ENCODE peak calls at places on chromosomes 13 and 19, in six cellular contexts. One of them, this sample, is unnamed.

GRCh38 chr19:45782162-45782623 is at the start of gene DMPK:
- DNase-seq in right atrium auricular region: no peak
- DNase-seq in bronchial epithelial cell: peak; percentile 15
- DNase-seq in fibroblast of lung: no peak
- DNase-seq in mucosa of descending colon: no peak
- DNase-seq in heart right ventricle: peak; percentile 76
- DNase-seq in this sample: no peak

GRCh38 chr13:41682766-41683165 is 225.4 kb downstream of the RGCC start:
- DNase-seq in right atrium auricular region: no peak
- DNase-seq in bronchial epithelial cell: no peak
- DNase-seq in fibroblast of lung: no peak
- DNase-seq in mucosa of descending colon: no peak
- DNase-seq in heart right ventricle: no peak
- DNase-seq in this sample: no peak

GRCh38 chr13:46908511-46908910 is 11.7 kb upstream of the HTR2A start:
- DNase-seq in right atrium auricular region: no peak
- DNase-seq in bronchial epithelial cell: no peak
- DNase-seq in fibroblast of lung: peak; percentile 84
- DNase-seq in mucosa of descending colon: no peak
- DNase-seq in heart right ventricle: no peak
- DNase-seq in this sample: no peak

GRCh38 chr13:46901721-46902120 is 4.9 kb upstream of the HTR2A start:
- DNase-seq in right atrium auricular region: no peak
- DNase-seq in bronchial epithelial cell: no peak
- DNase-seq in fibroblast of lung: no peak
- DNase-seq in mucosa of descending colon: no peak
- DNase-seq in heart right ventricle: no peak
- DNase-seq in this sample: no peak

GRCh38 chr19:1066748-1067340 is at the start of gene ARHGAP45:
- DNase-seq in right atrium auricular region: no peak
- DNase-seq in bronchial epithelial cell: no peak
- DNase-seq in fibroblast of lung: no peak
- DNase-seq in mucosa of descending colon: peak; percentile 89
- DNase-seq in heart right ventricle: peak; percentile 55
- DNase-seq in this sample: peak; percentile 90

GRCh38 chr19:51372649-51373504 is at the start of gene NKG7:
- DNase-seq in right atrium auricular region: no peak
- DNase-seq in bronchial epithelial cell: no peak
- DNase-seq in fibroblast of lung: no peak
- DNase-seq in mucosa of descending colon: peak; percentile 46
- DNase-seq in heart right ventricle: no peak
- DNase-seq in this sample: peak; percentile 96

GRCh38 chr19:40339018-40339728 is 9.0 kb downstream of the C19orf47 start:
- DNase-seq in right atrium auricular region: no peak
- DNase-seq in bronchial epithelial cell: no peak
- DNase-seq in fibroblast of lung: no peak
- DNase-seq in mucosa of descending colon: no peak
- DNase-seq in heart right ventricle: no peak
- DNase-seq in this sample: no peak

GRCh38 chr13:43908156-43909126 is 28.7 kb downstream of the LACC1 start:
- DNase-seq in right atrium auricular region: no peak
- DNase-seq in bronchial epithelial cell: peak; percentile 88
- DNase-seq in fibroblast of lung: peak; percentile 77
- DNase-seq in mucosa of descending colon: no peak
- DNase-seq in heart right ventricle: no peak
- DNase-seq in this sample: peak; percentile 5

GRCh38 chr19:17687141-17687856 is 855 bp downstream of the UNC13A start:
- DNase-seq in right atrium auricular region: no peak
- DNase-seq in bronchial epithelial cell: no peak
- DNase-seq in fibroblast of lung: no peak
- DNase-seq in mucosa of descending colon: no peak
- DNase-seq in heart right ventricle: no peak
- DNase-seq in this sample: no peak

GRCh38 chr19:8585894-8586750 is 8.9 kb upstream of the MYO1F start:
- DNase-seq in right atrium auricular region: no peak
- DNase-seq in bronchial epithelial cell: no peak
- DNase-seq in fibroblast of lung: peak; percentile 36
- DNase-seq in mucosa of descending colon: no peak
- DNase-seq in heart right ventricle: peak; percentile 63
- DNase-seq in this sample: peak; percentile 63

GRCh38 chr13:34155931-34156607 is 338.1 kb downstream of the RFC3 start:
- DNase-seq in right atrium auricular region: no peak
- DNase-seq in bronchial epithelial cell: peak; percentile 78
- DNase-seq in fibroblast of lung: peak; percentile 83
- DNase-seq in mucosa of descending colon: no peak
- DNase-seq in heart right ventricle: no peak
- DNase-seq in this sample: no peak

GRCh38 chr13:71118779-71119364 is 748.1 kb downstream of the DACH1 start:
- DNase-seq in right atrium auricular region: no peak
- DNase-seq in bronchial epithelial cell: no peak
- DNase-seq in fibroblast of lung: no peak
- DNase-seq in mucosa of descending colon: no peak
- DNase-seq in heart right ventricle: no peak
- DNase-seq in this sample: no peak

GRCh38 chr19:58317481-58318072 is 9.2 kb upstream of the ZSCAN22 start:
- DNase-seq in right atrium auricular region: no peak
- DNase-seq in bronchial epithelial cell: peak; percentile 29
- DNase-seq in fibroblast of lung: peak; percentile 47
- DNase-seq in mucosa of descending colon: no peak
- DNase-seq in heart right ventricle: no peak
- DNase-seq in this sample: peak; percentile 46

GRCh38 chr19:19461671-19462622 is 53.4 kb downstream of the TSSK6 start:
- DNase-seq in right atrium auricular region: peak; percentile 63
- DNase-seq in bronchial epithelial cell: no peak
- DNase-seq in fibroblast of lung: peak; percentile 44
- DNase-seq in mucosa of descending colon: peak; percentile 80
- DNase-seq in heart right ventricle: peak; percentile 68
- DNase-seq in this sample: peak; percentile 49

GRCh38 chr13:32314271-32314967 is 744 bp downstream of the ZAR1L start:
- DNase-seq in right atrium auricular region: no peak
- DNase-seq in bronchial epithelial cell: no peak
- DNase-seq in fibroblast of lung: no peak
- DNase-seq in mucosa of descending colon: peak; percentile 76
- DNase-seq in heart right ventricle: peak; percentile 48
- DNase-seq in this sample: no peak

GRCh38 chr13:98972627-98973026 is 5.2 kb downstream of the DOCK9 start:
- DNase-seq in right atrium auricular region: no peak
- DNase-seq in bronchial epithelial cell: peak; percentile 69
- DNase-seq in fibroblast of lung: peak; percentile 90
- DNase-seq in mucosa of descending colon: no peak
- DNase-seq in heart right ventricle: no peak
- DNase-seq in this sample: no peak

GRCh38 chr13:31846182-31846938 is 107.0 kb downstream of the RXFP2 start:
- DNase-seq in right atrium auricular region: peak; percentile 76
- DNase-seq in bronchial epithelial cell: peak; percentile 60
- DNase-seq in fibroblast of lung: peak; percentile 86
- DNase-seq in mucosa of descending colon: peak; percentile 86
- DNase-seq in heart right ventricle: peak; percentile 95
- DNase-seq in this sample: peak; percentile 65

GRCh38 chr13:19864018-19864338 is 529 bp upstream of the ZMYM5 start:
- DNase-seq in right atrium auricular region: peak; percentile 66
- DNase-seq in bronchial epithelial cell: peak; percentile 31
- DNase-seq in fibroblast of lung: peak; percentile 83
- DNase-seq in mucosa of descending colon: peak; percentile 88
- DNase-seq in heart right ventricle: peak; percentile 82
- DNase-seq in this sample: peak; percentile 68

GRCh38 chr19:1122972-1123363 is 19.2 kb downstream of the GPX4 start:
- DNase-seq in right atrium auricular region: no peak
- DNase-seq in bronchial epithelial cell: peak; percentile 52
- DNase-seq in fibroblast of lung: peak; percentile 69
- DNase-seq in mucosa of descending colon: peak; percentile 88
- DNase-seq in heart right ventricle: peak; percentile 63
- DNase-seq in this sample: peak; percentile 62

GRCh38 chr13:113836917-113837553 is 26.8 kb downstream of the GAS6 start:
- DNase-seq in right atrium auricular region: peak; percentile 78
- DNase-seq in bronchial epithelial cell: peak; percentile 91
- DNase-seq in fibroblast of lung: peak; percentile 91
- DNase-seq in mucosa of descending colon: peak; percentile 59
- DNase-seq in heart right ventricle: peak; percentile 64
- DNase-seq in this sample: no peak

GRCh38 chr19:4069331-4069959 is 2.7 kb upstream of the ZBTB7A start:
- DNase-seq in right atrium auricular region: no peak
- DNase-seq in bronchial epithelial cell: no peak
- DNase-seq in fibroblast of lung: no peak
- DNase-seq in mucosa of descending colon: peak; percentile 87
- DNase-seq in heart right ventricle: no peak
- DNase-seq in this sample: peak; percentile 87

GRCh38 chr13:112725346-112726017 is 35.6 kb downstream of the ATP11A start:
- DNase-seq in right atrium auricular region: no peak
- DNase-seq in bronchial epithelial cell: peak; percentile 50
- DNase-seq in fibroblast of lung: peak; percentile 58
- DNase-seq in mucosa of descending colon: no peak
- DNase-seq in heart right ventricle: no peak
- DNase-seq in this sample: peak; percentile 51

GRCh38 chr13:50708461-50708860 is 135.0 kb downstream of the DLEU7 start:
- DNase-seq in right atrium auricular region: no peak
- DNase-seq in bronchial epithelial cell: no peak
- DNase-seq in fibroblast of lung: no peak
- DNase-seq in mucosa of descending colon: no peak
- DNase-seq in heart right ventricle: no peak
- DNase-seq in this sample: no peak

GRCh38 chr13:77300176-77301141 is 26.4 kb downstream of the MYCBP2 start:
- DNase-seq in right atrium auricular region: no peak
- DNase-seq in bronchial epithelial cell: peak; percentile 63
- DNase-seq in fibroblast of lung: peak; percentile 75
- DNase-seq in mucosa of descending colon: no peak
- DNase-seq in heart right ventricle: no peak
- DNase-seq in this sample: no peak

GRCh38 chr19:33978286-33978685 is 181.6 kb downstream of the KCTD15 start:
- DNase-seq in right atrium auricular region: no peak
- DNase-seq in bronchial epithelial cell: no peak
- DNase-seq in fibroblast of lung: no peak
- DNase-seq in mucosa of descending colon: no peak
- DNase-seq in heart right ventricle: no peak
- DNase-seq in this sample: no peak

GRCh38 chr19:8561071-8561764 is 16.0 kb downstream of the MYO1F start:
- DNase-seq in right atrium auricular region: no peak
- DNase-seq in bronchial epithelial cell: no peak
- DNase-seq in fibroblast of lung: no peak
- DNase-seq in mucosa of descending colon: no peak
- DNase-seq in heart right ventricle: no peak
- DNase-seq in this sample: no peak

GRCh38 chr19:18109731-18110671 is 12.4 kb downstream of the MAST3 start:
- DNase-seq in right atrium auricular region: no peak
- DNase-seq in bronchial epithelial cell: no peak
- DNase-seq in fibroblast of lung: no peak
- DNase-seq in mucosa of descending colon: peak; percentile 84
- DNase-seq in heart right ventricle: peak; percentile 69
- DNase-seq in this sample: peak; percentile 57

GRCh38 chr13:51246411-51247298 is 24.5 kb downstream of the FAM124A start:
- DNase-seq in right atrium auricular region: no peak
- DNase-seq in bronchial epithelial cell: no peak
- DNase-seq in fibroblast of lung: no peak
- DNase-seq in mucosa of descending colon: no peak
- DNase-seq in heart right ventricle: peak; percentile 66
- DNase-seq in this sample: no peak

GRCh38 chr19:55377356-55378131 is 918 bp downstream of the TMEM190 start:
- DNase-seq in right atrium auricular region: no peak
- DNase-seq in bronchial epithelial cell: no peak
- DNase-seq in fibroblast of lung: no peak
- DNase-seq in mucosa of descending colon: no peak
- DNase-seq in heart right ventricle: no peak
- DNase-seq in this sample: no peak
- TF ChIP-seq CTCF in right atrium auricular region: no peak
- TF ChIP-seq CTCF in bronchial epithelial cell: no peak
- TF ChIP-seq CTCF in fibroblast of lung: no peak
- TF ChIP-seq CTCF in mucosa of descending colon: no peak
- TF ChIP-seq CTCF in heart right ventricle: no peak
- TF ChIP-seq CTCF in this sample: no peak

DNA sequence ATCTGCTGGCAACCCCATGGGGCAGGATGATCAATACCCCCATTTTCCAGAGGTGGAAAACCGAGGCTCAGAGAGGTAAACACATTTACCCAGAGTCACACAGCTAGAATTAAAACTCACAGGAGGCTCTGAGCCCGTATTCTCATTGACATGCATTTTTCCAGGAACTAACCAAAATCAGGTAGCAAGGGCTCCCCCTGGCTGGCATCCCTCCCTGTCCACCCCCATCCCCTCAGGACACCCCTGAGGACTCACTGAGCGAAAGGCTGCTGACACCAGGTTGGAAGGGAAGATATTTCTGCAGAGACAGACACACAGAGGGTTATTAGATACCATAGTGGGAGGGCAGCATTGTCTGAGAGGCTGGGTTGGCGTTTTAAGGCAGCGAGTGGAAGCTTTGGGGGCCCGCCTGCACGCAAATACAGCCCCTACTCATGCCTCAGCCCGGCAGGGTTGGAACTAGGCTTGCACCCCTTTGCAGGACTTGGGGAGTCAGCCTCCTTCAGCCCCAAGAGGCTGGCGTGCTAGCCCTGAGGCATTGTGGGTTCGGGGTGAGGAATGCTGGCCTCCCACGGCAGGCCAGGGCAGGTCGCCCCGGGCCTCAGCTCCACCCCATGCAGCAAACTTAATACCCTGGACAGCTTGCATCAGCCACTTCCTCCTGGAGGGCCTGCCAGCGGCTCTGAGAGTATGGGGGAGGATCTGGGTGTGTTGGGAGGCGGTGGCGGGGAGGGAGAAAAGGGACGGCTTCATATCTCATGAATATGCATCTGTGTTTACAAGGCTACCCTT is 3.9 kb downstream of the SLC1A5 start:
- DNase-seq in right atrium auricular region: peak; percentile 81
- DNase-seq in bronchial epithelial cell: peak; percentile 89
- DNase-seq in fibroblast of lung: peak; percentile 84
- DNase-seq in mucosa of descending colon: peak; percentile 90
- DNase-seq in heart right ventricle: peak; percentile 43
- DNase-seq in this sample: peak; percentile 86
- TF ChIP-seq CTCF in right atrium auricular region: no peak
- TF ChIP-seq CTCF in bronchial epithelial cell: peak; percentile 22
- TF ChIP-seq CTCF in fibroblast of lung: peak; percentile 20
- TF ChIP-seq CTCF in mucosa of descending colon: no peak
- TF ChIP-seq CTCF in heart right ventricle: no peak
- TF ChIP-seq CTCF in this sample: no peak

GRCh38 chr13:100875392-100876043 is 200.9 kb upstream of the TMTC4 start:
- DNase-seq in right atrium auricular region: no peak
- DNase-seq in bronchial epithelial cell: peak; percentile 51
- DNase-seq in fibroblast of lung: peak; percentile 97
- DNase-seq in mucosa of descending colon: no peak
- DNase-seq in heart right ventricle: no peak
- DNase-seq in this sample: peak; percentile 35

GRCh38 chr13:100870898-100871297 is 196.3 kb upstream of the TMTC4 start:
- DNase-seq in right atrium auricular region: no peak
- DNase-seq in bronchial epithelial cell: no peak
- DNase-seq in fibroblast of lung: no peak
- DNase-seq in mucosa of descending colon: no peak
- DNase-seq in heart right ventricle: no peak
- DNase-seq in this sample: no peak

GRCh38 chr13:100876044-100876403 is 201.4 kb upstream of the TMTC4 start:
- DNase-seq in right atrium auricular region: no peak
- DNase-seq in bronchial epithelial cell: no peak
- DNase-seq in fibroblast of lung: no peak
- DNase-seq in mucosa of descending colon: no peak
- DNase-seq in heart right ventricle: no peak
- DNase-seq in this sample: no peak

GRCh38 chr13:100872761-100873160 is 198.2 kb upstream of the TMTC4 start:
- DNase-seq in right atrium auricular region: no peak
- DNase-seq in bronchial epithelial cell: no peak
- DNase-seq in fibroblast of lung: no peak
- DNase-seq in mucosa of descending colon: no peak
- DNase-seq in heart right ventricle: no peak
- DNase-seq in this sample: no peak
- TF ChIP-seq CTCF in right atrium auricular region: no peak
- TF ChIP-seq CTCF in bronchial epithelial cell: no peak
- TF ChIP-seq CTCF in fibroblast of lung: no peak
- TF ChIP-seq CTCF in mucosa of descending colon: no peak
- TF ChIP-seq CTCF in heart right ventricle: no peak
- TF ChIP-seq CTCF in this sample: no peak

GRCh38 chr19:48784527-48784926 is 26.3 kb downstream of the BCAT2 start:
- DNase-seq in right atrium auricular region: no peak
- DNase-seq in bronchial epithelial cell: no peak
- DNase-seq in fibroblast of lung: no peak
- DNase-seq in mucosa of descending colon: no peak
- DNase-seq in heart right ventricle: no peak
- DNase-seq in this sample: no peak
- TF ChIP-seq CTCF in right atrium auricular region: no peak
- TF ChIP-seq CTCF in bronchial epithelial cell: peak; percentile 14
- TF ChIP-seq CTCF in fibroblast of lung: peak; percentile 23
- TF ChIP-seq CTCF in mucosa of descending colon: no peak
- TF ChIP-seq CTCF in heart right ventricle: peak; percentile 24
- TF ChIP-seq CTCF in this sample: no peak